ENCODE peak calls at places on chromosomes 16 and 17, in ten cellular contexts. T, W, U, Y, C, Z, Q, X, F and O are unnamed samples.

GRCh38 chr17:18981642-18982424 is 22.7 kb downstream of the FAM83G start:
- DNase-seq in T (no peak), W (no peak), U (no peak), Y (peak), C (peak), Z (no peak), Q (no peak), X (no peak), F (no peak), O (no peak)

GRCh38 chr17:77131919-77132318 is 8.8 kb upstream of the SEC14L1 start:
- DNase-seq in T (no peak), W (no peak), U (no peak), Y (no peak), C (peak), Z (no peak), Q (no peak), X (no peak), F (no peak), O (no peak)

GRCh38 chr16:54446639-54447038 is 160.1 kb upstream of the IRX3 start:
- DNase-seq in T (peak), W (no peak), U (no peak), Y (no peak), C (no peak), Z (no peak), Q (no peak), X (no peak), F (peak), O (peak)

GRCh38 chr17:60165976-60166375 is 16.2 kb downstream of the CA4 start:
- DNase-seq in T (no peak), W (no peak), U (no peak), Y (peak), C (no peak), Z (no peak), Q (peak), X (no peak), F (no peak), O (no peak)

GRCh38 chr17:76546556-76547182 is 6.8 kb downstream of the PRCD start:
- DNase-seq in T (no peak), W (no peak), U (no peak), Y (no peak), C (no peak), Z (no peak), Q (no peak), X (no peak), F (no peak), O (no peak)

GRCh38 chr16:67654069-67654911 is 5.8 kb downstream of the ACD start:
- DNase-seq in T (no peak), W (no peak), U (no peak), Y (no peak), C (no peak), Z (no peak), Q (no peak), X (no peak), F (no peak), O (peak)

GRCh38 chr16:69893086-69893485 is 58.0 kb upstream of the CLEC18A start:
- DNase-seq in T (no peak), W (no peak), U (no peak), Y (no peak), C (no peak), Z (peak), Q (no peak), X (no peak), F (no peak), O (no peak)

GRCh38 chr16:67449328-67449727 is 18.4 kb downstream of the HSD11B2 start:
- DNase-seq in T (peak), W (no peak), U (peak), Y (no peak), C (no peak), Z (no peak), Q (no peak), X (no peak), F (peak), O (no peak)

GRCh38 chr16:19348578-19349315 is 63.2 kb downstream of the CLEC19A start:
- DNase-seq in T (no peak), W (no peak), U (no peak), Y (no peak), C (no peak), Z (no peak), Q (no peak), X (no peak), F (no peak), O (no peak)

GRCh38 chr16:68389006-68389405 is 59.3 kb downstream of the SMPD3 start:
- DNase-seq in T (no peak), W (no peak), U (no peak), Y (no peak), C (no peak), Z (no peak), Q (no peak), X (no peak), F (no peak), O (peak)

GRCh38 chr17:78046923-78047322 is 81.6 kb downstream of the TMC6 start:
- DNase-seq in T (no peak), W (no peak), U (no peak), Y (no peak), C (no peak), Z (no peak), Q (no peak), X (no peak), F (no peak), O (no peak)

GRCh38 chr17:59840329-59840907 is 52.3 kb downstream of the TUBD1 start:
- DNase-seq in T (no peak), W (no peak), U (no peak), Y (no peak), C (no peak), Z (no peak), Q (no peak), X (no peak), F (no peak), O (no peak)

GRCh38 chr17:80460286-80460881 is 16.0 kb downstream of the NPTX1 start:
- DNase-seq in T (peak), W (no peak), U (no peak), Y (peak), C (no peak), Z (no peak), Q (no peak), X (no peak), F (no peak), O (no peak)